ENCODE peak calls at places on chromosomes 12 and 14, in seven cellular contexts. J is ovary, T is WTC11, H is HTR-8/SVneo, X is hepatic stellate cell, W is kidney tubule cell, L is iris pigment epithelial cell. V is an unnamed sample.

GRCh38 chr14:91349481-91350074 is 68.0 kb downstream of the CCDC88C start:
- DNase-seq in T (no peak), L (no peak), W (no peak), X (no peak), J (no peak), H (no peak), V (no peak)

GRCh38 chr12:126760109-126760508 is 1506.9 kb upstream of the TMEM132C start:
- DNase-seq in J (no peak), W (peak), L (no peak), T (no peak), X (no peak), H (no peak), V (no peak)

GRCh38 chr12:121050725-121051124 is 11.7 kb upstream of the OASL start:
- DNase-seq in L (peak), W (no peak), T (no peak), J (no peak), H (no peak), X (no peak), V (no peak)

GRCh38 chr14:69464829-69465228 is 19.7 kb upstream of the PLEKHD1 start:
- DNase-seq in T (no peak), W (peak), L (peak), J (no peak), H (peak), X (peak), V (no peak)

GRCh38 chr12:74111688-74112360 is 425.8 kb upstream of the ATXN7L3B start:
- DNase-seq in W (peak), T (peak), L (peak), H (no peak), J (no peak), X (no peak), V (no peak)

GRCh38 chr12:28582687-28583376 is 392.6 kb downstream of the CCDC91 start:
- DNase-seq in X (no peak), W (no peak), L (no peak), H (no peak), J (no peak), T (no peak), V (no peak)

GRCh38 chr12:120669055-120669828 is 17.7 kb upstream of the MLEC start:
- DNase-seq in T (peak), L (peak), W (peak), H (no peak), J (peak), X (peak), V (peak)

GRCh38 chr14:101875726-101876268 is 88.6 kb upstream of the DYNC1H1 start:
- DNase-seq in W (no peak), L (peak), J (no peak), T (no peak), X (no peak), H (no peak), V (no peak)

GRCh38 chr14:87628129-87628528 is 364.9 kb downstream of the GALC start:
- DNase-seq in J (no peak), X (no peak), H (no peak), T (no peak), W (peak), L (no peak), V (no peak)

V was measured in tibial artery.